ENCODE peak calls at places on chromosomes 12 and 14, in six cellular contexts. M, Q, E, V, N and O are unnamed samples.

GRCh38 chr14:102279688-102280348 is 25.1 kb downstream of the MOK start:
- DNase-seq in M (no peak), Q (no peak), E (no peak), V (peak; percentile 3), N (no peak), O (no peak)

GRCh38 chr14:74619672-74620131 is 7.7 kb upstream of the LTBP2 start:
- DNase-seq in M (peak; percentile 88), Q (no peak), E (peak; percentile 53), V (no peak), N (no peak), O (peak; percentile 85)

GRCh38 chr12:84689638-84690037 is 223.0 kb downstream of the SLC6A15 start:
- DNase-seq in M (no peak), Q (no peak), E (no peak), V (peak; percentile 44), N (no peak), O (no peak)

GRCh38 chr14:71181215-71182003 is 274.1 kb downstream of the PCNX1 start:
- DNase-seq in M (no peak), Q (no peak), E (no peak), V (no peak), N (no peak), O (no peak)

GRCh38 chr14:105475269-105475915 is 771 bp downstream of the CRIP2 start:
- DNase-seq in M (no peak), Q (peak; percentile 77), E (no peak), V (peak; percentile 35), N (no peak), O (no peak)

GRCh38 chr14:21070083-21070609 is at the start of gene ARHGEF40:
- DNase-seq in M (no peak), Q (peak; percentile 31), E (peak; percentile 74), V (peak; percentile 57), N (no peak), O (peak; percentile 84)

GRCh38 chr14:47149326-47149725 is 497.7 kb upstream of the RPL10L start:
- DNase-seq in M (no peak), Q (no peak), E (no peak), V (no peak), N (no peak), O (no peak)

GRCh38 chr12:15364221-15365170 is 42.2 kb downstream of the PTPRO start:
- DNase-seq in M (no peak), Q (peak; percentile 72), E (no peak), V (peak; percentile 29), N (no peak), O (no peak)

GRCh38 chr12:116916714-116917114 is 6.0 kb downstream of the FBXW8 start:
- DNase-seq in M (no peak), Q (no peak), E (peak; percentile 37), V (peak; percentile 99), N (no peak), O (no peak)

GRCh38 chr14:52852810-52853521 is 61.6 kb upstream of the GNPNAT1 start:
- DNase-seq in M (no peak), Q (peak; percentile 68), E (no peak), V (no peak), N (no peak), O (no peak)